ENCODE peak calls at places on chromosome 14, in ten cellular contexts. P is astrocyte of the cerebellum; W is GM12878; B is epithelial cell of esophagus; U is A673; I is GM12865; R is CD4-positive, alpha-beta T cell; Y is Calu3; J is mesothelial cell of epicardium; M is ovary. E is an unnamed sample.

GRCh38 chr14:66001356-66001755 is 484.8 kb upstream of the CCDC196 start:
- DNase-seq in P (no peak), W (no peak), B (peak), U (no peak), I (no peak), R (no peak), Y (no peak), J (no peak), M (no peak), E (no peak)

GRCh38 chr14:44846232-44846824 is 115.4 kb downstream of the KLHL28 start:
- DNase-seq in P (peak), W (peak), B (peak), U (peak), I (peak), R (no peak), Y (peak), J (no peak), M (no peak), E (no peak)

GRCh38 chr14:90556050-90556477 is 159.2 kb downstream of the CALM1 start:
- DNase-seq in P (no peak), W (no peak), B (no peak), U (no peak), I (no peak), R (no peak), Y (no peak), J (peak), M (no peak), E (no peak)

GRCh38 chr14:63727736-63728728 is at the start of gene SGPP1:
- DNase-seq in P (no peak), W (no peak), B (peak), U (peak), I (peak), R (peak), Y (peak), J (peak), M (peak), E (peak)

GRCh38 chr14:102949062-102949800 is 26.8 kb downstream of the AMN start:
- DNase-seq in P (no peak), W (no peak), B (no peak), U (no peak), I (no peak), R (no peak), Y (no peak), J (no peak), M (no peak), E (peak)

GRCh38 chr14:92039073-92039719 is 663 bp downstream of the TRIP11 start:
- DNase-seq in P (peak), W (no peak), B (peak), U (peak), I (peak), R (no peak), Y (peak), J (no peak), M (no peak), E (no peak)

GRCh38 chr14:24678801-24679247 is 44.8 kb upstream of the GZMB start:
- DNase-seq in P (peak), W (peak), B (peak), U (peak), I (peak), R (peak), Y (peak), J (peak), M (peak), E (peak)

GRCh38 chr14:72962829-72963312 is 36.6 kb downstream of the DCAF4 start:
- DNase-seq in P (peak), W (no peak), B (peak), U (peak), I (peak), R (no peak), Y (peak), J (no peak), M (no peak), E (no peak)

GRCh38 chr14:94382684-94383663 is 5.4 kb downstream of the SERPINA1 start:
- DNase-seq in P (no peak), W (no peak), B (no peak), U (no peak), I (no peak), R (no peak), Y (no peak), J (no peak), M (peak), E (no peak)

GRCh38 chr14:56412453-56413434 is 166.9 kb upstream of the TMEM260 start:
- DNase-seq in P (no peak), W (no peak), B (no peak), U (peak), I (no peak), R (no peak), Y (no peak), J (no peak), M (no peak), E (no peak)

GRCh38 chr14:65210118-65210826 is 108.0 kb upstream of the MAX start:
- DNase-seq in P (no peak), W (peak), B (no peak), U (no peak), I (peak), R (no peak), Y (no peak), J (no peak), M (no peak), E (no peak)

GRCh38 chr14:67418368-67419174 is 6.6 kb upstream of the PLEK2 start:
- DNase-seq in P (no peak), W (no peak), B (peak), U (no peak), I (no peak), R (no peak), Y (peak), J (no peak), M (no peak), E (no peak)

GRCh38 chr14:75375983-75376382 is 51.8 kb upstream of the JDP2 start:
- DNase-seq in P (no peak), W (no peak), B (no peak), U (no peak), I (no peak), R (no peak), Y (no peak), J (no peak), M (no peak), E (no peak)

GRCh38 chr14:65072937-65073336 is 29.4 kb downstream of the MAX start:
- DNase-seq in P (no peak), W (no peak), B (peak), U (no peak), I (no peak), R (no peak), Y (no peak), J (no peak), M (no peak), E (no peak)

GRCh38 chr14:68177728-68178127 is 358.1 kb downstream of the RAD51B start:
- DNase-seq in P (no peak), W (no peak), B (no peak), U (no peak), I (no peak), R (no peak), Y (no peak), J (no peak), M (no peak), E (no peak)

GRCh38 chr14:75864352-75864751 is 117.4 kb downstream of the TGFB3 start:
- DNase-seq in P (no peak), W (no peak), B (peak), U (no peak), I (no peak), R (no peak), Y (no peak), J (no peak), M (no peak), E (no peak)

GRCh38 chr14:26905219-26905618 is 307.4 kb upstream of the NOVA1 start:
- DNase-seq in P (no peak), W (no peak), B (no peak), U (no peak), I (no peak), R (no peak), Y (no peak), J (no peak), M (no peak), E (no peak)

GRCh38 chr14:23008836-23009235 is 1.1 kb downstream of the C14orf93 start:
- DNase-seq in P (no peak), W (no peak), B (no peak), U (peak), I (peak), R (no peak), Y (no peak), J (no peak), M (no peak), E (no peak)

GRCh38 chr14:90728951-90729350 is 87.3 kb downstream of the TTC7B start:
- DNase-seq in P (no peak), W (no peak), B (no peak), U (no peak), I (no peak), R (no peak), Y (no peak), J (no peak), M (no peak), E (no peak)

GRCh38 chr14:69005432-69006148 is 26.5 kb upstream of the ACTN1 start:
- DNase-seq in P (peak), W (no peak), B (peak), U (peak), I (no peak), R (no peak), Y (peak), J (no peak), M (peak), E (no peak)

GRCh38 chr14:42420071-42420470 is 813.4 kb downstream of the LRFN5 start:
- DNase-seq in P (no peak), W (no peak), B (no peak), U (no peak), I (no peak), R (no peak), Y (no peak), J (no peak), M (no peak), E (no peak)

GRCh38 chr14:81289516-81289915 is 68.8 kb upstream of the GTF2A1 start:
- DNase-seq in P (no peak), W (no peak), B (no peak), U (no peak), I (no peak), R (no peak), Y (no peak), J (no peak), M (no peak), E (no peak)

GRCh38 chr14:94646481-94646880 is 34.3 kb downstream of the SERPINA3 start:
- DNase-seq in P (peak), W (no peak), B (no peak), U (peak), I (no peak), R (no peak), Y (no peak), J (no peak), M (no peak), E (no peak)

GRCh38 chr14:59254146-59254910 is 65.9 kb downstream of the DAAM1 start:
- DNase-seq in P (peak), W (no peak), B (peak), U (peak), I (no peak), R (no peak), Y (no peak), J (no peak), M (peak), E (no peak)

GRCh38 chr14:89723930-89724915 is 230.3 kb downstream of the EFCAB11 start:
- DNase-seq in P (no peak), W (no peak), B (peak), U (no peak), I (no peak), R (no peak), Y (no peak), J (no peak), M (no peak), E (no peak)

GRCh38 chr14:49972840-49973239 is 80.0 kb downstream of the ARF6 start:
- DNase-seq in P (peak), W (no peak), B (peak), U (peak), I (peak), R (no peak), Y (peak), J (no peak), M (peak), E (no peak)

GRCh38 chr14:55699131-55700057 is 119.4 kb downstream of the KTN1 start:
- DNase-seq in P (no peak), W (no peak), B (peak), U (peak), I (no peak), R (no peak), Y (peak), J (no peak), M (no peak), E (no peak)

GRCh38 chr14:103103461-103104388 is 9.2 kb downstream of the EXOC3L4 start:
- DNase-seq in P (no peak), W (no peak), B (peak), U (peak), I (peak), R (no peak), Y (peak), J (no peak), M (no peak), E (no peak)

GRCh38 chr14:23154876-23155587 is 28.4 kb downstream of the SLC7A8 start:
- DNase-seq in P (peak), W (no peak), B (peak), U (peak), I (no peak), R (no peak), Y (no peak), J (no peak), M (peak), E (no peak)

GRCh38 chr14:78232666-78233065 is 62.5 kb downstream of the NRXN3 start:
- DNase-seq in P (no peak), W (no peak), B (no peak), U (peak), I (no peak), R (no peak), Y (no peak), J (no peak), M (no peak), E (no peak)

GRCh38 chr14:31457665-31458659 is 656 bp upstream of the DTD2 start:
- DNase-seq in P (no peak), W (no peak), B (peak), U (no peak), I (no peak), R (no peak), Y (no peak), J (no peak), M (no peak), E (no peak)

GRCh38 chr14:103126873-103127304 is 3.6 kb downstream of the TNFAIP2 start:
- DNase-seq in P (no peak), W (no peak), B (peak), U (peak), I (no peak), R (no peak), Y (no peak), J (peak), M (peak), E (no peak)

GRCh38 chr14:32808574-32809098 is 130.0 kb upstream of the NPAS3 start:
- DNase-seq in P (peak), W (no peak), B (no peak), U (peak), I (no peak), R (no peak), Y (no peak), J (no peak), M (no peak), E (no peak)

GRCh38 chr14:52553002-52553670 is 500 bp downstream of the GPR137C start:
- DNase-seq in P (no peak), W (no peak), B (peak), U (peak), I (peak), R (peak), Y (peak), J (peak), M (peak), E (no peak)

GRCh38 chr14:99644723-99645544 is at the start of gene HHIPL1:
- DNase-seq in P (no peak), W (no peak), B (no peak), U (no peak), I (no peak), R (no peak), Y (peak), J (peak), M (no peak), E (no peak)

GRCh38 chr14:106442857-106443256 is 916.5 kb downstream of the TMEM121 start:
- DNase-seq in P (no peak), W (no peak), B (no peak), U (peak), I (peak), R (peak), Y (peak), J (no peak), M (no peak), E (peak)

GRCh38 chr14:21997300-21997699 is 323.7 kb upstream of the OR4E1 start:
- DNase-seq in P (no peak), W (no peak), B (peak), U (peak), I (peak), R (no peak), Y (peak), J (no peak), M (no peak), E (no peak)
- TF ChIP-seq CTCF in P (peak), W (peak), B (peak), U (peak), I (peak), R (no peak), Y (no peak), J (no peak), M (no peak), E (no peak)

GRCh38 chr14:38150075-38150474 is 57.6 kb upstream of the SSTR1 start:
- DNase-seq in P (no peak), W (no peak), B (no peak), U (no peak), I (no peak), R (no peak), Y (no peak), J (no peak), M (no peak), E (no peak)
- TF ChIP-seq CTCF in P (no peak), W (no peak), B (no peak), U (peak), I (no peak), R (no peak), Y (no peak), J (no peak), M (no peak), E (no peak)

GRCh38 chr14:100904307-100905019 is 941 bp upstream of the RTL1 start:
- DNase-seq in P (no peak), W (no peak), B (no peak), U (peak), I (no peak), R (no peak), Y (peak), J (peak), M (peak), E (no peak)

GRCh38 chr14:100903672-100904185 is at the start of gene RTL1:
- DNase-seq in P (no peak), W (no peak), B (no peak), U (no peak), I (no peak), R (no peak), Y (no peak), J (no peak), M (peak), E (no peak)

GRCh38 chr14:100907240-100907639 is 3.7 kb upstream of the RTL1 start:
- DNase-seq in P (no peak), W (no peak), B (no peak), U (no peak), I (no peak), R (no peak), Y (no peak), J (no peak), M (no peak), E (no peak)

GRCh38 chr14:100905166-100905565 is 1.6 kb upstream of the RTL1 start:
- DNase-seq in P (no peak), W (no peak), B (no peak), U (no peak), I (no peak), R (no peak), Y (no peak), J (no peak), M (no peak), E (no peak)

GRCh38 chr14:100906420-100906819 is 2.9 kb upstream of the RTL1 start:
- DNase-seq in P (no peak), W (no peak), B (no peak), U (no peak), I (no peak), R (no peak), Y (no peak), J (no peak), M (no peak), E (no peak)
- TF ChIP-seq CTCF in P (peak), W (peak), B (no peak), U (peak), I (no peak), R (no peak), Y (no peak), J (no peak), M (no peak), E (no peak)

DNA sequence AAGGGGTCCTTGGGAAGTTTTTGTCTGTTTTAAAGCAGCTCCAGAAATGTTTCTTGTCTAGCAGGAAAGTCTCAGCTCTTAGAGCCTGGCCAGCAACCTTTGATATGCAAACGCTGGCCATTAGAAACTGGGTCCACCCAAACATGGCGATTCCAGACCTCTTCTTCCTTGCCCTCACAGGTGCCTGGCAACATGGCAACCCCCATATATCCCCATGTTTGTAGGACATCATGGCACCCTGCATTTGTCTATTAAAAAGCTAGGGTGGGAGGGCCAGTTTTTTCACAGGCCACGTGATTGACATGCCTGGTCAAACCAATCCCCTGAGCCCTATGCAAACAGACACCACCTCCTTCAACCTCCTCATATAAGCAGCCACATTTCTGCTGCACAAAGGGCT is 848.7 kb upstream of the FOXG1 start:
- DNase-seq in P (no peak), W (no peak), B (no peak), U (no peak), I (no peak), R (no peak), Y (no peak), J (no peak), M (no peak), E (no peak)
- TF ChIP-seq CTCF in P (no peak), W (no peak), B (no peak), U (no peak), I (no peak), R (no peak), Y (no peak), J (no peak), M (no peak), E (no peak)

DNA sequence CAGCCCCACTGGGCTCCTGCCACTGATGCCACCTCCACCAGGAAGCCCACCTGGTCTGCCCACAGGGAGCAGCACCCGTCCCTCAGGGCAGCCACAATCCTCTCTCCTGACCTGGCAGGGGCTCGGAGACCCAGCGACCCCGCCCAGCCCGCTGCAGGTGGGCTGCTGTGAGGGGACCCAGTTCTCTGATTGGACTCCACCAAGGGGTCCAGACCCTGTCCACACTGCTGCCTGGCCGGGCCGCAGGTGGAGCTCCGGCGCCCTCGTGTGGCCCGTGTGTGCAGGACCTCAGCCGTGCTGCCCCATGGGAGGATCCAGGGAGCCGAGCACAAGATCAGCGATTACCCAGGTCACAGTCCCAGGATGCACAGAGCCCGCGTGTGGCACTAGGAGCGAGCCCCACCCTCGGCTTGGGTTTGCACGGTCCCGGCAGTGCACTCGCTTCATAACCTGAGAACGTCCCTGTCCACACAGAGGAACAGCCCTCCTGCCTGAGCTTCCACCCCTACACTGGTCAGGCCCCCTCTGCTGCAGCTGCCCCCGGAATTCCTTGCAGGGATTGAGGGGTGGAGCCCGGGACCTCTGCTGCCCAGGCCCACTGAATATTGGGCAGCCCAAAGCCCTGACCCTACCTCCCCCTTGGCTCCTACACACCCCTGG is 35.4 kb upstream of the TMEM179 start:
- DNase-seq in P (peak), W (no peak), B (peak), U (peak), I (peak), R (peak), Y (peak), J (peak), M (peak), E (peak)
- TF ChIP-seq CTCF in P (peak), W (peak), B (peak), U (peak), I (peak), R (peak), Y (peak), J (peak), M (peak), E (no peak)

GRCh38 chr14:57871487-57872080 is 5.7 kb upstream of the SLC35F4 start:
- DNase-seq in P (peak), W (peak), B (peak), U (peak), I (peak), R (no peak), Y (peak), J (no peak), M (no peak), E (no peak)
- TF ChIP-seq CTCF in P (peak), W (peak), B (peak), U (peak), I (peak), R (no peak), Y (peak), J (peak), M (no peak), E (no peak)

E was measured in activated B cell treated with CpG ODN at 0.5 μM for 24 hours.